ENCODE peak calls at places on chromosomes 12 and 14, in five cellular contexts. R, J, P, T and I are unnamed samples.

GRCh38 chr14:52012635-52013034 is 23.3 kb downstream of the RTRAF start:
- DNase-seq in R (no peak), J (peak; percentile 79), P (no peak), T (no peak), I (no peak)

GRCh38 chr12:47021298-47021697 is 58.1 kb upstream of the PCED1B start:
- DNase-seq in R (no peak), J (peak; percentile 86), P (peak; percentile 95), T (no peak), I (peak; percentile 91)

GRCh38 chr12:106049546-106049945 is 89.2 kb downstream of the NUAK1 start:
- DNase-seq in R (no peak), J (no peak), P (no peak), T (no peak), I (no peak)

GRCh38 chr12:106583578-106584103 is 837 bp downstream of the RFX4 start:
- DNase-seq in R (no peak), J (peak; percentile 22), P (peak; percentile 12), T (no peak), I (no peak)

GRCh38 chr14:63852817-63853730 is at the start of gene SYNE2:
- DNase-seq in R (peak; percentile 86), J (peak; percentile 67), P (peak; percentile 65), T (peak; percentile 86), I (no peak)

GRCh38 chr12:116539905-116540482 is 19.2 kb upstream of the MAP1LC3B2 start:
- DNase-seq in R (peak; percentile 38), J (peak; percentile 74), P (peak; percentile 72), T (no peak), I (no peak)

GRCh38 chr12:98983647-98984046 is 338.6 kb downstream of the APAF1 start:
- DNase-seq in R (no peak), J (peak; percentile 3), P (no peak), T (no peak), I (no peak)

GRCh38 chr14:56150018-56150417 is 31.8 kb downstream of the PELI2 start:
- DNase-seq in R (no peak), J (no peak), P (no peak), T (no peak), I (no peak)

GRCh38 chr14:94780536-94781404 is 10.9 kb upstream of the GSC start:
- DNase-seq in R (no peak), J (no peak), P (no peak), T (no peak), I (no peak)

GRCh38 chr12:29562167-29562776 is 64.8 kb upstream of the OVCH1 start:
- DNase-seq in R (no peak), J (peak; percentile 96), P (peak; percentile 76), T (peak; percentile 78), I (peak; percentile 31)

GRCh38 chr14:31927348-31927826 is 149.7 kb upstream of the ARHGAP5 start:
- DNase-seq in R (no peak), J (peak; percentile 96), P (peak; percentile 97), T (no peak), I (peak; percentile 72)

GRCh38 chr14:58805605-58806358 is 168.0 kb downstream of the DACT1 start:
- DNase-seq in R (no peak), J (peak; percentile 63), P (peak; percentile 44), T (no peak), I (no peak)

GRCh38 chr12:499837-500458 is 40.2 kb downstream of the B4GALNT3 start:
- DNase-seq in R (no peak), J (no peak), P (no peak), T (peak; percentile 77), I (no peak)

GRCh38 chr12:47808049-47808448 is 11.7 kb downstream of the HDAC7 start:
- DNase-seq in R (peak; percentile 79), J (no peak), P (peak; percentile 68), T (peak; percentile 82), I (no peak)

GRCh38 chr12:34603382-34604035 is 581.2 kb downstream of the ALG10 start:
- DNase-seq in R (no peak), J (no peak), P (no peak), T (no peak), I (no peak)

GRCh38 chr12:15852383-15852782 is 29.8 kb upstream of the STRAP start:
- DNase-seq in R (no peak), J (peak; percentile 95), P (peak; percentile 74), T (no peak), I (no peak)

GRCh38 chr14:106657460-106657859 is 1131.1 kb downstream of the TMEM121 start:
- DNase-seq in R (peak; percentile 46), J (no peak), P (no peak), T (no peak), I (no peak)

GRCh38 chr12:119409043-119409442 is 74.5 kb downstream of the CCDC60 start:
- DNase-seq in R (no peak), J (no peak), P (no peak), T (no peak), I (no peak)

GRCh38 chr14:77988966-77989365 is 181.2 kb upstream of the NRXN3 start:
- DNase-seq in R (no peak), J (peak; percentile 72), P (peak; percentile 48), T (peak; percentile 75), I (peak; percentile 57)

GRCh38 chr14:56794557-56795283 is 15.6 kb downstream of the OTX2 start:
- DNase-seq in R (no peak), J (no peak), P (no peak), T (no peak), I (no peak)

GRCh38 chr14:63939006-63939270 is 86.1 kb downstream of the SYNE2 start:
- DNase-seq in R (no peak), J (no peak), P (no peak), T (no peak), I (no peak)

GRCh38 chr12:13101854-13102375 is 1.6 kb downstream of the GSG1 start:
- DNase-seq in R (peak; percentile 39), J (peak; percentile 36), P (peak; percentile 46), T (no peak), I (no peak)

GRCh38 chr12:42987216-42987631 is 397.7 kb upstream of the PRICKLE1 start:
- DNase-seq in R (no peak), J (no peak), P (no peak), T (no peak), I (no peak)

GRCh38 chr14:90699016-90699415 is 117.2 kb downstream of the TTC7B start:
- DNase-seq in R (no peak), J (no peak), P (no peak), T (no peak), I (no peak)

GRCh38 chr12:14185441-14186192 is 179.9 kb upstream of the ATF7IP start:
- DNase-seq in R (peak; percentile 61), J (peak; percentile 37), P (peak; percentile 38), T (no peak), I (peak; percentile 22)

GRCh38 chr12:10612110-10612509 is 1.3 kb downstream of the MAGOHB start:
- DNase-seq in R (no peak), J (no peak), P (no peak), T (no peak), I (no peak)

GRCh38 chr12:10612954-10613333 is 465 bp downstream of the MAGOHB start:
- DNase-seq in R (no peak), J (peak; percentile 1), P (no peak), T (no peak), I (no peak)

GRCh38 chr12:10613334-10614055 is at the start of gene MAGOHB:
- DNase-seq in R (peak; percentile 98), J (peak; percentile 97), P (peak; percentile 96), T (peak; percentile 98), I (peak; percentile 89)

GRCh38 chr12:10610188-10610587 is 3.2 kb downstream of the MAGOHB start:
- DNase-seq in R (no peak), J (no peak), P (no peak), T (no peak), I (no peak)

DNA sequence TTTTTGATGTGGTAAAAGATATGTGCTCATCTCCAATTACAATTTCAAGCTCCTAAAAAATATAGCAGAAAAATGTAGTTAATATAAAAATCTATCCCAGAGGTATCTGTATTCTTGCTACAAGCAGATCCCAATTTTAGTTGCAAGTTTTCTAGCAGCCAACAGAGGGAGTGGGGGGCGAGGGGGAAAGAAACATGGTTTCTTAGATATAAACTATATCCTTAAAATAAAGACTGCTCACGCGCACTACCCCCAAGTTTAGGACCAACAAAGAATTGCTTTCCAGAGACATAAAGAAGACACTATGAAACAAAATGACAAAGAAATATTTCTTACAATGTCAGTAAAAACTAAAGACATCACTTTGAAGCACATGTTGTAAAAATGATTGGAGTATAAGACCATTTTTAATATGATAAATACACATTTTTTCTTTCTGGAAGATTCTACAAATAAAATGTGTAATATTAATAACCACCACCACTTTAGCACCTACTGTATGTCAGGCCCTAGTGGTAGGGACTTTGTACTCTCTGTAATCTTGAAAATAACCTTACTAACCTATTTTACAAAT is 5.4 kb downstream of the MAGOHB start:
- DNase-seq in R (no peak), J (peak; percentile 27), P (peak; percentile 15), T (no peak), I (no peak)
- TF ChIP-seq CTCF in R (no peak), J (peak; percentile 33), P (peak; percentile 37), T (no peak), I (no peak)

GRCh38 chr14:97337267-97337666 is 540.1 kb downstream of the VRK1 start:
- DNase-seq in R (no peak), J (no peak), P (no peak), T (no peak), I (no peak)
- H3K4me3 ChIP-seq in R (no peak overlapping the region), J (no peak overlapping the region), P (no peak overlapping the region), T (no peak overlapping the region), I (no peak overlapping the region)

GRCh38 chr14:73634333-73634833 is 10.4 kb upstream of the DNAL1 start:
- DNase-seq in R (peak; percentile 55), J (no peak), P (no peak), T (peak; percentile 66), I (no peak)
- TF ChIP-seq CTCF in R (no peak), J (no peak), P (peak; percentile 13), T (peak; percentile 46), I (no peak)

GRCh38 chr12:114692558-114693531 is 8.9 kb upstream of the TBX3 start:
- DNase-seq in R (no peak), J (peak; percentile 72), P (no peak), T (no peak), I (no peak)
- H3K4me3 ChIP-seq in R (peak overlapping the region; percentile 22), J (peak overlapping the region; percentile 71), P (peak overlapping the region; percentile 76), T (peak overlapping the region; percentile 42), I (peak overlapping the region; percentile 61)

GRCh38 chr12:25591132-25591531 is 38.0 kb upstream of the LMNTD1 start:
- DNase-seq in R (no peak), J (peak; percentile 5), P (no peak), T (no peak), I (no peak)
- TF ChIP-seq CTCF in R (no peak), J (no peak), P (no peak), T (no peak), I (peak; percentile 42)

GRCh38 chr14:54488646-54489317 is at the start of gene GMFB:
- DNase-seq in R (peak; percentile 95), J (peak; percentile 95), P (peak; percentile 91), T (peak; percentile 95), I (peak; percentile 57)

GRCh38 chr14:54489731-54490447 is 1.1 kb upstream of the GMFB start:
- DNase-seq in R (no peak), J (no peak), P (no peak), T (no peak), I (no peak)

GRCh38 chr14:54489318-54489683 is 521 bp upstream of the GMFB start:
- DNase-seq in R (no peak), J (no peak), P (no peak), T (no peak), I (no peak)

GRCh38 chr14:54488318-54488645 is 498 bp downstream of the GMFB start:
- DNase-seq in R (no peak), J (no peak), P (no peak), T (no peak), I (no peak)

DNA sequence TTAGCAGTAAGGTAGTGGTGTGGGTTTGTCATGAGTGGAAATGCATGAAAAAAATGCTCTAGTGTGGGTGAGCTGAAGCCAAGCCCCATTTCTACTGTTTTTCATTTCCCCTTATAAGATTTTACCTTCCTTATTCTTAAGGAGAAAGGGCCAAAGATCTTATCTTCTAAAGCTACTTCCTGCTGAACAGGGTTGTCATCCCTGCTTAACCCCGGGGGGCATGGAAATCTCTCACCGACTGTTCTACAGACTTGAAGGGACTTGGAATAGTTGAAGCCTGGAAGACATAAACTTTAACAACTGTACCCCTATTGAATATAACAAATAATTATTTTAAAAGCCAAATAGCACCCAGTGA is 1.6 kb upstream of the GMFB start:
- DNase-seq in R (no peak), J (no peak), P (no peak), T (no peak), I (no peak)
- H3K4me3 ChIP-seq in R (no peak overlapping the region), J (no peak overlapping the region), P (no peak overlapping the region), T (no peak overlapping the region), I (no peak overlapping the region)